ENCODE peak calls at places on chromosomes 12 and 14, in seven cellular contexts. Y, F, A, L, C, U and G are unnamed samples.

GRCh38 chr12:4037747-4038312 is 164.6 kb upstream of the PARP11 start:
- DNase-seq in Y (no peak), F (peak), A (no peak), L (no peak), C (peak), U (peak), G (peak)

GRCh38 chr12:2667716-2668440 is 126.9 kb upstream of the FKBP4 start:
- DNase-seq in Y (no peak), F (no peak), A (no peak), L (no peak), C (no peak), U (no peak), G (no peak)

GRCh38 chr12:5034605-5035004 is 9.1 kb upstream of the KCNA5 start:
- DNase-seq in Y (no peak), F (no peak), A (no peak), L (no peak), C (no peak), U (no peak), G (no peak)

GRCh38 chr14:51180577-51180976 is 59.5 kb upstream of the TMX1 start:
- DNase-seq in Y (peak), F (no peak), A (no peak), L (no peak), C (no peak), U (no peak), G (no peak)

GRCh38 chr12:115451785-115452736 is 768.1 kb upstream of the TBX3 start:
- DNase-seq in Y (no peak), F (peak), A (no peak), L (peak), C (peak), U (peak), G (peak)

GRCh38 chr14:58131386-58131785 is 20.6 kb downstream of the ARMH4 start:
- DNase-seq in Y (no peak), F (no peak), A (no peak), L (no peak), C (no peak), U (peak), G (no peak)

GRCh38 chr14:68871392-68871791 is 78.5 kb upstream of the ZFP36L1 start:
- DNase-seq in Y (no peak), F (no peak), A (no peak), L (no peak), C (no peak), U (no peak), G (no peak)

GRCh38 chr12:13962699-13963098 is 18.7 kb downstream of the GRIN2B start:
- DNase-seq in Y (peak), F (peak), A (peak), L (no peak), C (peak), U (peak), G (no peak)

GRCh38 chr12:27499377-27499776 is 24.6 kb upstream of the PPFIBP1 start:
- DNase-seq in Y (no peak), F (no peak), A (no peak), L (no peak), C (no peak), U (peak), G (no peak)

GRCh38 chr12:116734156-116734768 is 3.6 kb downstream of the SPRING1 start:
- DNase-seq in Y (no peak), F (no peak), A (no peak), L (no peak), C (no peak), U (peak), G (no peak)

GRCh38 chr12:96824838-96825236 is 82.2 kb upstream of the NEDD1 start:
- DNase-seq in Y (no peak), F (no peak), A (no peak), L (no peak), C (no peak), U (no peak), G (no peak)

GRCh38 chr14:101575581-101575980 is 14.3 kb downstream of the DIO3 start:
- DNase-seq in Y (no peak), F (peak), A (no peak), L (no peak), C (no peak), U (no peak), G (no peak)

GRCh38 chr12:124548854-124549378 is 18.5 kb downstream of the NCOR2 start:
- DNase-seq in Y (no peak), F (no peak), A (no peak), L (no peak), C (peak), U (no peak), G (peak)

GRCh38 chr12:70576341-70577282 is 60.6 kb downstream of the PTPRB start:
- DNase-seq in Y (peak), F (peak), A (peak), L (peak), C (peak), U (peak), G (peak)

GRCh38 chr12:104280703-104281458 is 22.7 kb upstream of the EID3 start:
- DNase-seq in Y (no peak), F (no peak), A (peak), L (no peak), C (no peak), U (peak), G (peak)

GRCh38 chr12:14833336-14833735 is 10.0 kb downstream of the ART4 start:
- DNase-seq in Y (no peak), F (no peak), A (no peak), L (no peak), C (no peak), U (no peak), G (no peak)

GRCh38 chr14:99672506-99673327 is 11.4 kb upstream of the CYP46A1 start:
- DNase-seq in Y (peak), F (no peak), A (no peak), L (peak), C (no peak), U (no peak), G (no peak)

GRCh38 chr12:88235183-88235833 is 93.2 kb downstream of the TMTC3 start:
- DNase-seq in Y (no peak), F (no peak), A (no peak), L (no peak), C (no peak), U (no peak), G (no peak)

GRCh38 chr12:51593539-51593938 is 2.5 kb downstream of the SCN8A start:
- DNase-seq in Y (no peak), F (peak), A (no peak), L (peak), C (no peak), U (peak), G (peak)

GRCh38 chr12:46299846-46300245 is 31.0 kb upstream of the SLC38A1 start:
- DNase-seq in Y (no peak), F (no peak), A (no peak), L (no peak), C (no peak), U (no peak), G (no peak)

GRCh38 chr14:34867199-34867598 is 8.0 kb downstream of the BAZ1A start:
- DNase-seq in Y (no peak), F (no peak), A (no peak), L (no peak), C (peak), U (no peak), G (no peak)

GRCh38 chr14:69539631-69540410 is 34.9 kb downstream of the CCDC177 start:
- DNase-seq in Y (no peak), F (no peak), A (no peak), L (no peak), C (no peak), U (no peak), G (no peak)

GRCh38 chr12:113372371-113372770 is 14.0 kb downstream of the PLBD2 start:
- DNase-seq in Y (no peak), F (no peak), A (no peak), L (no peak), C (no peak), U (no peak), G (no peak)

GRCh38 chr14:93086441-93087055 is 29.2 kb downstream of the ITPK1 start:
- DNase-seq in Y (no peak), F (no peak), A (no peak), L (peak), C (no peak), U (no peak), G (no peak)

GRCh38 chr14:82710257-82710841 is 1176.7 kb upstream of the SEL1L start:
- DNase-seq in Y (peak), F (peak), A (peak), L (peak), C (peak), U (peak), G (peak)
- TF ChIP-seq CTCF in Y (peak), F (peak), A (peak), L (peak), C (peak), U (peak), G (peak)

GRCh38 chr14:94561656-94562010 is 391 bp downstream of the SERPINA4 start:
- DNase-seq in Y (no peak), F (no peak), A (no peak), L (no peak), C (no peak), U (no peak), G (no peak)

GRCh38 chr14:94562019-94562418 is 777 bp downstream of the SERPINA4 start:
- DNase-seq in Y (no peak), F (no peak), A (no peak), L (peak), C (no peak), U (no peak), G (no peak)

GRCh38 chr14:94564381-94564780 is 3.1 kb downstream of the SERPINA4 start:
- DNase-seq in Y (no peak), F (no peak), A (no peak), L (no peak), C (no peak), U (no peak), G (no peak)

GRCh38 chr14:94560782-94561655 is at the start of gene SERPINA4:
- DNase-seq in Y (no peak), F (no peak), A (no peak), L (no peak), C (no peak), U (no peak), G (peak)

DNA sequence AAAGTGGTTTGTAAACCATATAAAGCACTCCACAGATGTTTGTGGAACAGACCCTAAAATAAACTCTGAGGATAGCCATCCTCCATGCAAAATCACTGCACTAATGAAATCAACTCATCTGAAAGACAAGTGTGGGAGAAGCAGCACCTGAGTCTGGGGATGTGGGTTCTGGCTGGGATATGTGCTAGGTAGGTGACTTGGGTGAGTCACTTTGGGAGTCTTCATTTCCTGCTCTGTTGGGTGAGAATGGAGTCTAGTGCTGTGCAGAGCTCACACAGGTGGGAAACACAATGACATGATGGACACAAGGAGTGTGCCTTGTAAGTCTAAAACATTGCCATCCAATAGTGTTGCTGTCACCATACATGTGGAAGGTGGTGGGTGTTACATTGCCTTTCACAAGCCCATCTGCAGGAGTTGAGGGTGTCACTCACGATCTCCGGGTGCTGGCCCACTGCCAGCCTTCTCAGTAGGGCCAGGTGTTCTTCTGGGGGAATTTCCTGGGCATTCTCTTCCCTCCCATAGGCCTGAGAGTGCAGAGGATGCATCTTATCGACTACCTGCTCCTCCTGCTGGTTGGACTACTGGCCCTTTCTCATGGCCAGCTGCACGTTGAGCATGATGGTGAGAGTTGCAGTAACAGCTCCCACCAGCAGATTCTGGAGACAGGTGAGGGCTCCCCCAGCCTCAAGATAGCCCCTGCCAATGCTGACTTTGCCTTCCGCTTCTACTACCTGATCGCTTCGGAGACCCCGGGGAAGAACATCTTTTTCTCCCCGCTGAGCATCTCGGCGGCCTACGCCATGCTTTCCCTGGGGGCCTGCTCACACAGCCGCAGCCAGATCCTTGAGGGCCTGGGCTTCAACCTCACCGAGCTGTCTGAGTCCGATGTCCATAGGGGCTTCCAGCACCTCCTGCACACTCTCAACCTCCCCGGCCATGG is 2.0 kb downstream of the SERPINA4 start:
- DNase-seq in Y (no peak), F (no peak), A (no peak), L (no peak), C (no peak), U (no peak), G (no peak)
- TF ChIP-seq EZH2phosphoT487 in Y (no peak), F (no peak), A (no peak), L (no peak), C (no peak), U (no peak), G (no peak)

GRCh38 chr12:68345763-68346162 is 13.6 kb upstream of the MDM1 start:
- DNase-seq in Y (peak), F (no peak), A (no peak), L (no peak), C (no peak), U (no peak), G (no peak)
- TF ChIP-seq CTCF in Y (no peak), F (no peak), A (no peak), L (no peak), C (no peak), U (no peak), G (no peak)

DNA sequence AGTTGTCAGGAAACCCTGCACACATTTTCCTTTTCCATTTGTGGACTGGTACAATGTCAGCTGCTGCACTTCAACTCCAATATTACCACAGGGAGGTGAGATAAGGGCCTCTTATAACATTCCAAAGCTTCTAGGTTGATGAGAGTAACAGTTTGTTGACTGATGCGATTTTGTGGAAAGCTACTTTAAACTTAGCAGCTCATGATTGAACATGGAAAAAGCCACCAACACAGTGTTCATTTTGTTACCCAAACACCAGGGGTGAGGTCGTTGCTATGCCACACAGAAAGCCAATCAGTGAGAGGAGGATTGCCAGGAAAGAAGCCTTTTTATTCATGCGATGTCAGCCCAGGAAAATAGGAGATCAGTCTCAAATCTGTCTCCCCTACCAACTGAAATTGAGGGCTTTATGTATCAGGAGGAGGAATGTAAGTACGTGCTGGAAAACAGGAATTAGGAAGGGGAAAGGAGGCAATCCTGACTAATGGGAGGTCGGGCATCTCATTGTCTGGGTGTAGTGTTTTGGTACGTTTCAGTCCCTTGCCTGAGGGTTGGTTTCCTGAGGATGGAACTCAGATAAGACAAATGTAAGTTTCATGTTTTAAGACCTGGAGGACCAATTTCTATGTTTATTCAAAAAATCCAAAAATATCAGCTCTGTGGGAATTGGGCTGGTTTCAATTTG is 92.7 kb upstream of the PLEKHA5 start:
- DNase-seq in Y (no peak), F (no peak), A (no peak), L (no peak), C (no peak), U (no peak), G (no peak)
- TF ChIP-seq EZH2phosphoT487 in Y (no peak), F (no peak), A (no peak), L (no peak), C (no peak), U (no peak), G (no peak)

DNA sequence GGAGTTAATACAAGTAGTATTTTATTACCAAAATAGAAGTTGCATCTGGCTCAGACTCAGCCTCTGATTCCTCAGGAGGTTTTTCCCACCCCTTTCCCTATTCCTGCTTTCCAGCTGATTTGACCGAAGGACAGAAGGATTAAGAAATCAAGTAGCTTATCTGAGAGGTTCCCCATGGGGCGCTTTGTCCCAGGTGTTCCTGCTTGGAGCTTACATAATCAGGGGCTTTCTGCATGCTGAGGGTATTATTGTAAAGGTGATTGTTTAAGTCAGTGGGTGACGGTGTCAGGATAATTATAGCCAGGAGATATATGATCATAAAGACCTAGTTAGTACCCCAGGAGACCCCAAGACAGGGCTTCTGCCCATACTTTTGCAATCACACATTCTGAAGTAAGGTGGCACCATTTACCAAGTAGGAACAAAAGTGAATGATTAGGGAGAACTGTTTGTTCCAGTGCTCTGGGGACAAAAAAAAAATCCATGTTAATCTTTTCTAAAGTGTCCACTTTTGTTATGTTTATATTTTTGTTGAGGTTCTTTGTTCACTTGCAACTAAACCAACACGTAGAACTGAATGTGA is 921.3 kb downstream of the NRXN3 start:
- DNase-seq in Y (no peak), F (peak), A (no peak), L (no peak), C (no peak), U (no peak), G (no peak)
- TF ChIP-seq CTCF in Y (no peak), F (peak), A (no peak), L (no peak), C (peak), U (no peak), G (peak)